ENCODE peak calls at places on chromosomes 6 and 20, in nine cellular contexts. E is neural crest cell, O is astrocyte, P is body of pancreas, S is sciatic nerve, Y is psoas muscle, V is sigmoid colon, C is activated B cell treated with CpG ODN at 0.5 μM for 24 hours, A is IMR-90. U is an unnamed sample.

GRCh38 chr6:107928984-107929383 is 29.0 kb downstream of the SEC63 start:
- DNase-seq in E (no peak), O (no peak), P (no peak), S (no peak), Y (no peak), V (no peak), C (no peak), A (no peak), U (no peak)

GRCh38 chr6:106495014-106495413 is 134.3 kb downstream of the RTN4IP1 start:
- DNase-seq in E (no peak), O (no peak), P (no peak), S (no peak), Y (no peak), V (no peak), C (no peak), A (no peak), U (no peak)

GRCh38 chr6:151763938-151764680 is 43.4 kb upstream of the ESR1 start:
- DNase-seq in E (peak), O (peak), P (peak), S (peak), Y (peak), V (peak), C (no peak), A (peak), U (peak)

GRCh38 chr6:170209354-170210025 is 81.4 kb downstream of the DLL1 start:
- DNase-seq in E (no peak), O (no peak), P (peak), S (no peak), Y (no peak), V (peak), C (no peak), A (no peak), U (peak)

GRCh38 chr6:41942045-41942851 is 640 bp upstream of the CCND3 start:
- DNase-seq in E (no peak), O (peak), P (no peak), S (no peak), Y (no peak), V (no peak), C (no peak), A (peak), U (no peak)

GRCh38 chr6:157424491-157425020 is 43.6 kb downstream of the ZDHHC14 start:
- DNase-seq in E (no peak), O (no peak), P (peak), S (no peak), Y (no peak), V (no peak), C (no peak), A (no peak), U (peak)

GRCh38 chr20:20228351-20228750 is 139.6 kb upstream of the INSM1 start:
- DNase-seq in E (no peak), O (no peak), P (no peak), S (no peak), Y (no peak), V (no peak), C (no peak), A (no peak), U (no peak)

GRCh38 chr20:46361386-46361785 is 45.0 kb downstream of the ELMO2 start:
- DNase-seq in E (no peak), O (no peak), P (no peak), S (no peak), Y (no peak), V (no peak), C (no peak), A (no peak), U (no peak)

GRCh38 chr20:40249805-40250204 is 439.2 kb downstream of the MAFB start:
- DNase-seq in E (no peak), O (no peak), P (no peak), S (no peak), Y (no peak), V (no peak), C (no peak), A (no peak), U (no peak)

U was measured in cardiac septum.